ENCODE peak calls at places on chromosomes 7 and 10, in ten cellular contexts. One of them, this sample, is unnamed. For H3K4me1, the result is how much of the 10 kb centered on the place peaks cover.

GRCh38 chr10:31582365-31583052 is 263.5 kb downstream of the ZEB1 start:
- DNase-seq in hepatocyte: peak
- DNase-seq in gastrocnemius medialis: no peak
- DNase-seq in cardiac muscle cell: peak
- DNase-seq in naive thymus-derived CD4-positive, alpha-beta T cell: no peak
- DNase-seq in heart left ventricle: peak
- DNase-seq in psoas muscle: no peak
- DNase-seq in thoracic aorta: no peak
- DNase-seq in pancreas: no peak
- DNase-seq in ovary: no peak
- DNase-seq in this sample: no peak

GRCh38 chr7:120852700-120853099 is 5.2 kb downstream of the TSPAN12 start:
- DNase-seq in psoas muscle: no peak
- DNase-seq in naive thymus-derived CD4-positive, alpha-beta T cell: no peak
- DNase-seq in pancreas: no peak
- DNase-seq in cardiac muscle cell: no peak
- DNase-seq in gastrocnemius medialis: no peak
- DNase-seq in thoracic aorta: no peak
- DNase-seq in hepatocyte: no peak
- DNase-seq in heart left ventricle: no peak
- DNase-seq in ovary: no peak
- DNase-seq in this sample: no peak

GRCh38 chr10:78263521-78263988 is 229.9 kb downstream of the RPS24 start:
- DNase-seq in cardiac muscle cell: no peak
- DNase-seq in ovary: no peak
- DNase-seq in gastrocnemius medialis: no peak
- DNase-seq in heart left ventricle: no peak
- DNase-seq in hepatocyte: no peak
- DNase-seq in thoracic aorta: no peak
- DNase-seq in psoas muscle: no peak
- DNase-seq in pancreas: no peak
- DNase-seq in naive thymus-derived CD4-positive, alpha-beta T cell: no peak
- DNase-seq in this sample: no peak

GRCh38 chr10:35611750-35612149 is 6.6 kb downstream of the GJD4 start:
- DNase-seq in cardiac muscle cell: no peak
- DNase-seq in naive thymus-derived CD4-positive, alpha-beta T cell: no peak
- DNase-seq in hepatocyte: no peak
- DNase-seq in thoracic aorta: no peak
- DNase-seq in ovary: no peak
- DNase-seq in gastrocnemius medialis: no peak
- DNase-seq in heart left ventricle: no peak
- DNase-seq in psoas muscle: no peak
- DNase-seq in pancreas: no peak
- DNase-seq in this sample: no peak

GRCh38 chr10:72821606-72822005 is 71.9 kb upstream of the OIT3 start:
- DNase-seq in pancreas: no peak
- DNase-seq in thoracic aorta: no peak
- DNase-seq in naive thymus-derived CD4-positive, alpha-beta T cell: no peak
- DNase-seq in hepatocyte: no peak
- DNase-seq in gastrocnemius medialis: no peak
- DNase-seq in cardiac muscle cell: no peak
- DNase-seq in psoas muscle: no peak
- DNase-seq in heart left ventricle: no peak
- DNase-seq in ovary: no peak
- DNase-seq in this sample: no peak

GRCh38 chr7:73520673-73521635 is 1.1 kb downstream of the BAZ1B start:
- DNase-seq in psoas muscle: no peak
- DNase-seq in heart left ventricle: no peak
- DNase-seq in pancreas: no peak
- DNase-seq in naive thymus-derived CD4-positive, alpha-beta T cell: peak
- DNase-seq in hepatocyte: peak
- DNase-seq in gastrocnemius medialis: no peak
- DNase-seq in cardiac muscle cell: peak
- DNase-seq in ovary: no peak
- DNase-seq in thoracic aorta: no peak
- DNase-seq in this sample: no peak

GRCh38 chr10:126955396-126955795 is 50.2 kb downstream of the DOCK1 start:
- DNase-seq in thoracic aorta: no peak
- DNase-seq in cardiac muscle cell: no peak
- DNase-seq in gastrocnemius medialis: no peak
- DNase-seq in naive thymus-derived CD4-positive, alpha-beta T cell: no peak
- DNase-seq in heart left ventricle: no peak
- DNase-seq in hepatocyte: no peak
- DNase-seq in pancreas: no peak
- DNase-seq in psoas muscle: no peak
- DNase-seq in ovary: no peak
- DNase-seq in this sample: no peak

GRCh38 chr10:34407227-34407626 is 407.9 kb downstream of the PARD3 start:
- DNase-seq in gastrocnemius medialis: no peak
- DNase-seq in ovary: no peak
- DNase-seq in naive thymus-derived CD4-positive, alpha-beta T cell: no peak
- DNase-seq in hepatocyte: no peak
- DNase-seq in pancreas: no peak
- DNase-seq in heart left ventricle: no peak
- DNase-seq in thoracic aorta: no peak
- DNase-seq in psoas muscle: no peak
- DNase-seq in cardiac muscle cell: peak
- DNase-seq in this sample: no peak

GRCh38 chr7:602341-603141 is 82.9 kb upstream of the PDGFA start:
- DNase-seq in heart left ventricle: no peak
- DNase-seq in cardiac muscle cell: no peak
- DNase-seq in thoracic aorta: no peak
- DNase-seq in naive thymus-derived CD4-positive, alpha-beta T cell: peak
- DNase-seq in ovary: no peak
- DNase-seq in psoas muscle: no peak
- DNase-seq in gastrocnemius medialis: no peak
- DNase-seq in hepatocyte: peak
- DNase-seq in pancreas: peak
- DNase-seq in this sample: no peak

GRCh38 chr7:44769381-44770209 is 20.9 kb downstream of the ZMIZ2 start:
- DNase-seq in cardiac muscle cell: peak
- DNase-seq in ovary: no peak
- DNase-seq in psoas muscle: no peak
- DNase-seq in pancreas: no peak
- DNase-seq in naive thymus-derived CD4-positive, alpha-beta T cell: no peak
- DNase-seq in gastrocnemius medialis: peak
- DNase-seq in hepatocyte: no peak
- DNase-seq in thoracic aorta: no peak
- DNase-seq in heart left ventricle: no peak
- DNase-seq in this sample: no peak

GRCh38 chr7:115009736-115010435 is 88.0 kb downstream of the MDFIC start:
- DNase-seq in pancreas: no peak
- DNase-seq in psoas muscle: peak
- DNase-seq in cardiac muscle cell: peak
- DNase-seq in thoracic aorta: no peak
- DNase-seq in heart left ventricle: no peak
- DNase-seq in naive thymus-derived CD4-positive, alpha-beta T cell: no peak
- DNase-seq in hepatocyte: no peak
- DNase-seq in ovary: peak
- DNase-seq in gastrocnemius medialis: peak
- DNase-seq in this sample: peak

GRCh38 chr10:62735464-62736188 is 68.9 kb upstream of the ADO start:
- DNase-seq in cardiac muscle cell: peak
- DNase-seq in heart left ventricle: no peak
- DNase-seq in ovary: no peak
- DNase-seq in psoas muscle: no peak
- DNase-seq in gastrocnemius medialis: no peak
- DNase-seq in hepatocyte: no peak
- DNase-seq in naive thymus-derived CD4-positive, alpha-beta T cell: no peak
- DNase-seq in thoracic aorta: no peak
- DNase-seq in pancreas: no peak
- DNase-seq in this sample: no peak

GRCh38 chr10:86688398-86688921 is 20.1 kb downstream of the LDB3 start:
- DNase-seq in pancreas: no peak
- DNase-seq in thoracic aorta: no peak
- DNase-seq in ovary: peak
- DNase-seq in heart left ventricle: peak
- DNase-seq in psoas muscle: no peak
- DNase-seq in naive thymus-derived CD4-positive, alpha-beta T cell: peak
- DNase-seq in gastrocnemius medialis: peak
- DNase-seq in cardiac muscle cell: peak
- DNase-seq in hepatocyte: peak
- DNase-seq in this sample: peak

GRCh38 chr10:52486840-52487611 is 172.9 kb downstream of the DKK1 start:
- DNase-seq in psoas muscle: no peak
- DNase-seq in cardiac muscle cell: peak
- DNase-seq in naive thymus-derived CD4-positive, alpha-beta T cell: no peak
- DNase-seq in hepatocyte: peak
- DNase-seq in pancreas: no peak
- DNase-seq in gastrocnemius medialis: no peak
- DNase-seq in thoracic aorta: no peak
- DNase-seq in ovary: no peak
- DNase-seq in heart left ventricle: no peak
- DNase-seq in this sample: no peak

GRCh38 chr10:112957589-112958202 is 7.6 kb downstream of the TCF7L2 start:
- DNase-seq in cardiac muscle cell: no peak
- DNase-seq in hepatocyte: no peak
- DNase-seq in gastrocnemius medialis: no peak
- DNase-seq in psoas muscle: no peak
- DNase-seq in thoracic aorta: no peak
- DNase-seq in naive thymus-derived CD4-positive, alpha-beta T cell: no peak
- DNase-seq in heart left ventricle: no peak
- DNase-seq in ovary: no peak
- DNase-seq in pancreas: no peak
- DNase-seq in this sample: no peak

GRCh38 chr7:110017405-110017804 is 1073.5 kb upstream of the LRRN3 start:
- DNase-seq in heart left ventricle: no peak
- DNase-seq in gastrocnemius medialis: no peak
- DNase-seq in cardiac muscle cell: no peak
- DNase-seq in pancreas: no peak
- DNase-seq in thoracic aorta: no peak
- DNase-seq in naive thymus-derived CD4-positive, alpha-beta T cell: no peak
- DNase-seq in psoas muscle: no peak
- DNase-seq in ovary: no peak
- DNase-seq in hepatocyte: no peak
- DNase-seq in this sample: no peak
- H3K4me1 ChIP-seq in heart left ventricle: under half
- H3K4me1 ChIP-seq in gastrocnemius medialis: under half
- H3K4me1 ChIP-seq in cardiac muscle cell: under half
- H3K4me1 ChIP-seq in pancreas: under half
- H3K4me1 ChIP-seq in thoracic aorta: under half
- H3K4me1 ChIP-seq in naive thymus-derived CD4-positive, alpha-beta T cell: under half
- H3K4me1 ChIP-seq in psoas muscle: under half
- H3K4me1 ChIP-seq in ovary: under half
- H3K4me1 ChIP-seq in hepatocyte: under half
- H3K4me1 ChIP-seq in this sample: under half

DNA sequence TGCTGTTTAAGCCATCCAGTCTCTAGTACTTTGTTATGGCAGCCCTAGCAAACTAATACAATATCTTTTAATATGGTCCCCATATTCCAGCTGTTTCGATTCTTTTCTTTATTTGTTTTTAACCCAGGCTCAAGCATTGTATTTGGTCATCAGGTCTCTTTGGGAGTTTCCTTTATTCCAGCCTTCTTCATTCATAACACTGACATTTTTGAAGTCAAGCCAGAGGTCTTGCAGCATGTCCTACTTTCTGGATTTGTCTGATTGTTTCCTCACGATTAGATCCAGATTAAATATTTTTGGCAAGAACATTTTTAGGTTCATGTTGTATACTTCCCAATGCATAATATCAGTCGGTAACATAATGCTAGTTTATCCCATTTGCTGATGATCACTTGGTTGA is 11.8 kb downstream of the SLC25A13 start:
- DNase-seq in heart left ventricle: no peak
- DNase-seq in naive thymus-derived CD4-positive, alpha-beta T cell: no peak
- DNase-seq in pancreas: no peak
- DNase-seq in cardiac muscle cell: peak
- DNase-seq in thoracic aorta: no peak
- DNase-seq in hepatocyte: no peak
- DNase-seq in gastrocnemius medialis: no peak
- DNase-seq in ovary: no peak
- DNase-seq in psoas muscle: no peak
- DNase-seq in this sample: no peak
- H3K4me1 ChIP-seq in heart left ventricle: under half
- H3K4me1 ChIP-seq in naive thymus-derived CD4-positive, alpha-beta T cell: under half
- H3K4me1 ChIP-seq in pancreas: under half
- H3K4me1 ChIP-seq in cardiac muscle cell: under half
- H3K4me1 ChIP-seq in thoracic aorta: under half
- H3K4me1 ChIP-seq in hepatocyte: under half
- H3K4me1 ChIP-seq in gastrocnemius medialis: half or more
- H3K4me1 ChIP-seq in ovary: under half
- H3K4me1 ChIP-seq in psoas muscle: half or more
- H3K4me1 ChIP-seq in this sample: under half

GRCh38 chr10:129464251-129464650 is 2.8 kb upstream of the MGMT start:
- DNase-seq in pancreas: no peak
- DNase-seq in naive thymus-derived CD4-positive, alpha-beta T cell: no peak
- DNase-seq in hepatocyte: no peak
- DNase-seq in thoracic aorta: no peak
- DNase-seq in cardiac muscle cell: no peak
- DNase-seq in heart left ventricle: no peak
- DNase-seq in ovary: no peak
- DNase-seq in gastrocnemius medialis: no peak
- DNase-seq in psoas muscle: no peak
- DNase-seq in this sample: no peak

GRCh38 chr10:129465796-129466702 is 992 bp upstream of the MGMT start:
- DNase-seq in hepatocyte: no peak
- DNase-seq in thoracic aorta: no peak
- DNase-seq in pancreas: no peak
- DNase-seq in gastrocnemius medialis: no peak
- DNase-seq in ovary: no peak
- DNase-seq in cardiac muscle cell: no peak
- DNase-seq in naive thymus-derived CD4-positive, alpha-beta T cell: no peak
- DNase-seq in psoas muscle: no peak
- DNase-seq in heart left ventricle: no peak
- DNase-seq in this sample: no peak

GRCh38 chr10:129468187-129468586 is 1.1 kb downstream of the MGMT start:
- DNase-seq in hepatocyte: no peak
- DNase-seq in ovary: no peak
- DNase-seq in gastrocnemius medialis: no peak
- DNase-seq in cardiac muscle cell: no peak
- DNase-seq in psoas muscle: no peak
- DNase-seq in naive thymus-derived CD4-positive, alpha-beta T cell: no peak
- DNase-seq in thoracic aorta: no peak
- DNase-seq in pancreas: no peak
- DNase-seq in heart left ventricle: no peak
- DNase-seq in this sample: no peak

GRCh38 chr10:129467346-129468119 is 492 bp downstream of the MGMT start:
- DNase-seq in thoracic aorta: no peak
- DNase-seq in gastrocnemius medialis: no peak
- DNase-seq in psoas muscle: no peak
- DNase-seq in naive thymus-derived CD4-positive, alpha-beta T cell: no peak
- DNase-seq in heart left ventricle: peak
- DNase-seq in pancreas: peak
- DNase-seq in hepatocyte: peak
- DNase-seq in cardiac muscle cell: peak
- DNase-seq in ovary: no peak
- DNase-seq in this sample: no peak

GRCh38 chr10:129466703-129467345 is at the start of gene MGMT:
- DNase-seq in psoas muscle: peak
- DNase-seq in pancreas: peak
- DNase-seq in heart left ventricle: peak
- DNase-seq in cardiac muscle cell: peak
- DNase-seq in ovary: peak
- DNase-seq in hepatocyte: peak
- DNase-seq in naive thymus-derived CD4-positive, alpha-beta T cell: peak
- DNase-seq in thoracic aorta: peak
- DNase-seq in gastrocnemius medialis: peak
- DNase-seq in this sample: peak
- H3K4me1 ChIP-seq in psoas muscle: under half
- H3K4me1 ChIP-seq in pancreas: under half
- H3K4me1 ChIP-seq in heart left ventricle: under half
- H3K4me1 ChIP-seq in cardiac muscle cell: under half
- H3K4me1 ChIP-seq in ovary: under half
- H3K4me1 ChIP-seq in hepatocyte: under half
- H3K4me1 ChIP-seq in naive thymus-derived CD4-positive, alpha-beta T cell: under half
- H3K4me1 ChIP-seq in thoracic aorta: under half
- H3K4me1 ChIP-seq in gastrocnemius medialis: under half
- H3K4me1 ChIP-seq in this sample: under half

GRCh38 chr10:71135276-71135675 is 77.1 kb upstream of the UNC5B start:
- DNase-seq in pancreas: no peak
- DNase-seq in psoas muscle: no peak
- DNase-seq in hepatocyte: no peak
- DNase-seq in ovary: no peak
- DNase-seq in naive thymus-derived CD4-positive, alpha-beta T cell: no peak
- DNase-seq in heart left ventricle: no peak
- DNase-seq in thoracic aorta: no peak
- DNase-seq in cardiac muscle cell: no peak
- DNase-seq in gastrocnemius medialis: no peak
- DNase-seq in this sample: no peak
- H3K4me1 ChIP-seq in pancreas: under half
- H3K4me1 ChIP-seq in psoas muscle: under half
- H3K4me1 ChIP-seq in hepatocyte: under half
- H3K4me1 ChIP-seq in ovary: under half
- H3K4me1 ChIP-seq in naive thymus-derived CD4-positive, alpha-beta T cell: under half
- H3K4me1 ChIP-seq in heart left ventricle: under half
- H3K4me1 ChIP-seq in thoracic aorta: under half
- H3K4me1 ChIP-seq in cardiac muscle cell: under half
- H3K4me1 ChIP-seq in gastrocnemius medialis: under half
- H3K4me1 ChIP-seq in this sample: under half

This sample was measured in lung.